ENCODE peak calls at places on chromosomes 1 and 21, in four cellular contexts. B, D, U and N are unnamed samples.

GRCh38 chr21:41213081-41213480 is 45.1 kb downstream of the BACE2 start:
- DNase-seq in B (no peak), D (no peak), U (no peak), N (no peak)

GRCh38 chr1:998905-999796 is 746 bp downstream of the HES4 start:
- DNase-seq in B (peak), D (no peak), U (peak), N (no peak)

GRCh38 chr1:67755619-67756018 is 70.6 kb downstream of the GADD45A start:
- DNase-seq in B (no peak), D (no peak), U (no peak), N (no peak)

GRCh38 chr1:26161408-26162219 is 2.7 kb downstream of the FAM110D start:
- DNase-seq in B (peak), D (peak), U (peak), N (peak)

GRCh38 chr1:10727703-10728348 is 68.6 kb downstream of the CASZ1 start:
- DNase-seq in B (no peak), D (no peak), U (no peak), N (no peak)

GRCh38 chr1:178076607-178077006 is 17.3 kb upstream of the RASAL2 start:
- DNase-seq in B (no peak), D (no peak), U (no peak), N (no peak)

GRCh38 chr1:171210355-171210754 is 25.3 kb downstream of the FMO2 start:
- DNase-seq in B (no peak), D (no peak), U (no peak), N (no peak)

GRCh38 chr1:24119859-24120756 is 8.2 kb upstream of the MYOM3 start:
- DNase-seq in B (no peak), D (peak), U (peak), N (no peak)

GRCh38 chr1:63774617-63775417 is 1.0 kb downstream of the ROR1 start:
- DNase-seq in B (peak), D (peak), U (peak), N (peak)

GRCh38 chr1:157966034-157966671 is 27.3 kb upstream of the KIRREL1 start:
- DNase-seq in B (no peak), D (no peak), U (peak), N (no peak)

GRCh38 chr1:247535402-247535801 is 838 bp downstream of the OR2C3 start:
- DNase-seq in B (no peak), D (no peak), U (no peak), N (no peak)

GRCh38 chr1:100704473-100704872 is 15.1 kb upstream of the VCAM1 start:
- DNase-seq in B (no peak), D (no peak), U (no peak), N (no peak)

GRCh38 chr1:43453442-43454269 is at the start of gene HYI:
- DNase-seq in B (peak), D (peak), U (peak), N (peak)

GRCh38 chr1:85563139-85563538 is 17.4 kb upstream of the CCN1 start:
- DNase-seq in B (no peak), D (no peak), U (no peak), N (no peak)

GRCh38 chr1:43547538-43548072 is 16.9 kb downstream of the PTPRF start:
- DNase-seq in B (no peak), D (no peak), U (no peak), N (no peak)

GRCh38 chr1:26791626-26792025 is 3.9 kb downstream of the PIGV start:
- DNase-seq in B (no peak), D (no peak), U (no peak), N (no peak)

GRCh38 chr1:160401972-160402795 is 1.8 kb downstream of the VANGL2 start:
- DNase-seq in B (no peak), D (no peak), U (peak), N (no peak)

GRCh38 chr1:192538407-192539311 is 36.9 kb upstream of the RGS1 start:
- DNase-seq in B (no peak), D (no peak), U (no peak), N (no peak)

GRCh38 chr1:156489166-156489934 is 11.2 kb downstream of the MEF2D start:
- DNase-seq in B (peak), D (no peak), U (no peak), N (no peak)

GRCh38 chr1:162552684-162553252 is 8.8 kb upstream of the UAP1 start:
- DNase-seq in B (no peak), D (no peak), U (no peak), N (no peak)

GRCh38 chr1:98458514-98459259 is 202.8 kb upstream of the SNX7 start:
- DNase-seq in B (no peak), D (no peak), U (no peak), N (no peak)

GRCh38 chr1:234925440-234926251 is 203.0 kb downstream of the TOMM20 start:
- DNase-seq in B (no peak), D (peak), U (peak), N (no peak)

GRCh38 chr1:147236959-147237791 is 5.3 kb upstream of the CHD1L start:
- DNase-seq in B (no peak), D (no peak), U (peak), N (no peak)

GRCh38 chr1:233859446-233859845 is 45.0 kb upstream of the SLC35F3 start:
- DNase-seq in B (no peak), D (no peak), U (no peak), N (no peak)

GRCh38 chr1:21024918-21025317 is 151.8 kb downstream of the EIF4G3 start:
- DNase-seq in B (no peak), D (no peak), U (no peak), N (no peak)

GRCh38 chr1:182702826-182703524 is 18.6 kb upstream of the RGS8 start:
- DNase-seq in B (no peak), D (no peak), U (no peak), N (no peak)

GRCh38 chr1:33866286-33866685 is 2.4 kb downstream of the HMGB4 start:
- DNase-seq in B (no peak), D (no peak), U (no peak), N (no peak)

GRCh38 chr1:208026880-208027438 is 116.0 kb upstream of the CD34 start:
- DNase-seq in B (no peak), D (no peak), U (no peak), N (no peak)

GRCh38 chr1:38929476-38929875 is 12.2 kb downstream of the RHBDL2 start:
- DNase-seq in B (no peak), D (no peak), U (no peak), N (no peak)

GRCh38 chr1:14765773-14766172 is 167.3 kb downstream of the KAZN start:
- DNase-seq in B (no peak), D (peak), U (no peak), N (no peak)

GRCh38 chr1:64502924-64503323 is 33.0 kb downstream of the CACHD1 start:
- DNase-seq in B (no peak), D (no peak), U (no peak), N (no peak)

GRCh38 chr1:73943270-73943669 is 254.7 kb downstream of the LRRIQ3 start:
- DNase-seq in B (no peak), D (no peak), U (no peak), N (no peak)

GRCh38 chr1:57839067-57839466 is 415.2 kb upstream of the DAB1 start:
- DNase-seq in B (no peak), D (no peak), U (no peak), N (no peak)

GRCh38 chr1:57832616-57833015 is 408.8 kb upstream of the DAB1 start:
- DNase-seq in B (no peak), D (no peak), U (no peak), N (no peak)

GRCh38 chr1:57839488-57839887 is 415.6 kb upstream of the DAB1 start:
- DNase-seq in B (no peak), D (no peak), U (no peak), N (no peak)

GRCh38 chr1:57833296-57833695 is 409.4 kb upstream of the DAB1 start:
- DNase-seq in B (no peak), D (no peak), U (no peak), N (no peak)

GRCh38 chr1:57835620-57836019 is 411.8 kb upstream of the DAB1 start:
- DNase-seq in B (no peak), D (no peak), U (no peak), N (no peak)
- TF ChIP-seq CTCF in B (no peak), D (no peak), U (no peak), N (no peak)

GRCh38 chr1:150579110-150579954 is at the start of gene MCL1:
- DNase-seq in B (peak), D (peak), U (peak), N (peak)
- TF ChIP-seq CTCF in B (no peak), D (no peak), U (no peak), N (no peak)

GRCh38 chr1:119781434-119782210 is 12.9 kb upstream of the HMGCS2 start:
- DNase-seq in B (no peak), D (no peak), U (no peak), N (no peak)
- TF ChIP-seq CTCF in B (no peak), D (no peak), U (no peak), N (no peak)

GRCh38 chr1:194024659-194025058 is 838.2 kb upstream of the B3GALT2 start:
- DNase-seq in B (no peak), D (peak), U (no peak), N (no peak)
- TF ChIP-seq CTCF in B (no peak), D (no peak), U (no peak), N (no peak)

GRCh38 chr1:211133393-211133840 is 531 bp downstream of the KCNH1 start:
- DNase-seq in B (peak), D (no peak), U (no peak), N (no peak)

GRCh38 chr1:211132681-211133392 is 1.1 kb downstream of the KCNH1 start:
- DNase-seq in B (no peak), D (no peak), U (no peak), N (no peak)

GRCh38 chr1:211135342-211135950 is 1.5 kb upstream of the KCNH1 start:
- DNase-seq in B (peak), D (peak), U (no peak), N (no peak)

GRCh38 chr1:211129790-211130189 is 4.2 kb downstream of the KCNH1 start:
- DNase-seq in B (no peak), D (no peak), U (no peak), N (no peak)

DNA sequence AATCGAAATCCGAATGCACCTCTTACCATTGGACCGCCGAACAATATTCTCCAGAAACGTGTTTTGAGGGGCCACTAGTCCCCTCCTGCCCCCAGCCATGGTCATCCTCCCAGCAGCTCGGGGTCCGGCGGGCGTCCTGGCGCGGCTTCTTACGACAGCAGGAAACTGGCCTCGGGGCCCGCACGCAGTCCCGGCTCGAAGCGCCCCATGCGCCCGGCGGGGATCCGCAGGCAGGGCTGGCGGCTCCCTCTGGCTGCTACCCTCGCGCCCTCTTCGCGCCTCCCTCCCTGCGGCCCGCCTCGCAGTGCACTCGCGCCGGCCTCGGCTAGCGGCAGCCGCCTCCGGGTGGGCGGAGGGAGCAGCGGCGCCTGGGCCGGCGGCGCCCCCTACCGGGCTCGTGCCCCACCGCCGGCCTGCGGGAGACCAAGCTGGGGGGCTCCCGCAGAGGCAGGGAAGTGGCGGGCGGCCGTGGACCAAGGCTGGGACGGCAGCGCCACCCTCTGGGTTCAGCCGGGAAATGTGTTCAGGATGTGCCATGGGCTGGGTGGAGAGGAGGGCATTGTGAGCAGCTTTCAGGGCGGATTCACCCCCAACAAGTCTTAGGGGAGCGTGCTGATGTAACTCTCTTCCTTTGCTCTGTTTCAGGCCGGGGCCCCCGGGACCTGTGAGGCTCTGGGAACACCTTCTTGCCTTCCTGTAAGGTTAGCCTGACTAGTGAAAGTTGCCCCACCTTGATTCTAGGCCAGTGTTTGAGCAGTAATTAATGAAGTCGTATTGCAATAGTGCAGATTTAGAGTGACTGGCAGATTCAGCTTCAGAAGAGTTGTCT is at the start of gene KCNH1:
- DNase-seq in B (peak), D (peak), U (peak), N (peak)
- TF ChIP-seq CTCF in B (peak), D (peak), U (peak), N (no peak)

GRCh38 chr1:50237081-50237480 is 128.4 kb downstream of the ELAVL4 start:
- DNase-seq in B (no peak), D (no peak), U (no peak), N (no peak)

GRCh38 chr1:50228871-50229384 is 120.2 kb downstream of the ELAVL4 start:
- DNase-seq in B (no peak), D (no peak), U (no peak), N (no peak)

GRCh38 chr1:50236656-50237055 is 127.9 kb downstream of the ELAVL4 start:
- DNase-seq in B (no peak), D (no peak), U (no peak), N (no peak)

GRCh38 chr1:50231209-50231608 is 122.5 kb downstream of the ELAVL4 start:
- DNase-seq in B (no peak), D (no peak), U (no peak), N (no peak)

DNA sequence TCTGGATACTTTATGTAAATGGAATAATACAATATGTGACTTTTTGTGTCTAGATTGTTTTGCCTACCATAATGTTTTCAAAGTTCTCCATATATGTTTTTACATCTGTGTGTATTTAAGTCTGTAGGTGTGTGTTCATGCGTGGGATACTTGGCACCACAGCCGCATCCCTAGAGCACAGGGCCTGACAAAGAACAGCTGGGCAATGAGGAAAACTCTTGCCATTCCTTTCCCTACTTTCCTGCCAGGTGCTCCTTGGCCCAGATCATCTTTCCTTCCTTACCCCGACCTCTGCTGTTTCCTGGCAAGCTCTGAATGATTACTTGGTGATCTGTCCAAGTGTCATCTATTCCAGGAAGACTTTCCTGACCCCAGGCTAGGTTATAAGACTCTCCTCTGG is 123.6 kb downstream of the ELAVL4 start:
- DNase-seq in B (no peak), D (no peak), U (no peak), N (no peak)
- TF ChIP-seq CTCF in B (no peak), D (no peak), U (no peak), N (no peak)